ENCODE peak calls at places on chromosome 13, in six cellular contexts. B, H, A, F, C and N are unnamed samples. For H3K9me3, the result is how much of the 10 kb centered on the place peaks cover.

GRCh38 chr13:110458594-110459365 is 102.7 kb downstream of the RAB20 start:
- DNase-seq in F (no peak), H (no peak), A (no peak), B (no peak), C (no peak), N (no peak)

GRCh38 chr13:51874651-51875050 is 12.9 kb downstream of the CCDC70 start:
- DNase-seq in H (no peak), C (no peak), B (no peak), F (no peak), A (no peak), N (no peak)

GRCh38 chr13:36028359-36028758 is 102.8 kb downstream of the DCLK1 start:
- DNase-seq in C (no peak), B (no peak), A (no peak), F (no peak), H (no peak), N (no peak)

GRCh38 chr13:70457474-70457873 is 349.2 kb upstream of the KLHL1 start:
- DNase-seq in A (no peak), C (no peak), B (no peak), F (no peak), H (no peak), N (no peak)

GRCh38 chr13:66461021-66461420 is 769.1 kb downstream of the PCDH9 start:
- DNase-seq in F (peak), C (no peak), B (no peak), A (peak), H (no peak), N (no peak)

GRCh38 chr13:71968025-71968424 is 101.0 kb upstream of the DACH1 start:
- DNase-seq in B (no peak), H (no peak), F (no peak), C (no peak), A (no peak), N (no peak)

GRCh38 chr13:83819611-83820010 is 62.7 kb downstream of the SLITRK1 start:
- DNase-seq in A (no peak), C (no peak), B (no peak), H (no peak), F (peak), N (no peak)

GRCh38 chr13:38176664-38177063 is 173.0 kb upstream of the UFM1 start:
- DNase-seq in A (no peak), C (no peak), H (no peak), B (no peak), F (no peak), N (no peak)

GRCh38 chr13:101661839-101662238 is 209.4 kb downstream of the ITGBL1 start:
- DNase-seq in A (no peak), B (no peak), F (no peak), C (no peak), H (no peak), N (no peak)

GRCh38 chr13:104357174-104357573 is 1291.0 kb upstream of the SLC10A2 start:
- DNase-seq in A (peak), F (no peak), H (no peak), C (no peak), B (no peak), N (no peak)

GRCh38 chr13:48778551-48779088 is 124.9 kb downstream of the CYSLTR2 start:
- DNase-seq in H (no peak), B (no peak), A (no peak), F (no peak), C (no peak), N (no peak)

GRCh38 chr13:29918845-29919244 is 68.4 kb upstream of the UBL3 start:
- DNase-seq in B (no peak), A (peak), F (peak), C (no peak), H (no peak), N (no peak)

GRCh38 chr13:30346159-30346788 is 38.9 kb upstream of the KATNAL1 start:
- DNase-seq in B (no peak), A (no peak), F (no peak), H (peak), C (no peak), N (no peak)

GRCh38 chr13:101681834-101682233 is 229.4 kb downstream of the ITGBL1 start:
- DNase-seq in F (peak), A (no peak), B (no peak), C (no peak), H (no peak), N (no peak)

GRCh38 chr13:63107163-63107935 is 1691.7 kb upstream of the PCDH20 start:
- DNase-seq in F (peak), C (no peak), A (peak), H (no peak), B (no peak), N (no peak)

GRCh38 chr13:113410472-113411201 is 42.7 kb downstream of the ADPRHL1 start:
- DNase-seq in A (no peak), C (peak), F (peak), B (peak), H (no peak), N (no peak)

GRCh38 chr13:100491164-100491847 is 97.3 kb downstream of the GGACT start:
- DNase-seq in B (no peak), H (no peak), A (peak), F (peak), C (no peak), N (no peak)

GRCh38 chr13:79423801-79424642 is 18.0 kb upstream of the RBM26 start:
- DNase-seq in C (no peak), A (peak), F (peak), H (peak), B (no peak), N (no peak)

GRCh38 chr13:57629821-57630235 is 1.7 kb upstream of the PCDH17 start:
- DNase-seq in A (peak), C (peak), B (peak), F (peak), H (peak), N (peak)

GRCh38 chr13:41696163-41697003 is 239.0 kb downstream of the RGCC start:
- DNase-seq in C (no peak), F (peak), B (no peak), H (no peak), A (peak), N (no peak)

GRCh38 chr13:84358601-84359000 is 476.3 kb upstream of the SLITRK1 start:
- DNase-seq in F (no peak), A (no peak), H (no peak), B (no peak), C (no peak), N (no peak)

GRCh38 chr13:93305886-93306285 is 79.3 kb downstream of the GPC6 start:
- DNase-seq in H (no peak), A (no peak), B (no peak), C (no peak), F (peak), N (no peak)

GRCh38 chr13:110250258-110250891 is 56.6 kb downstream of the COL4A1 start:
- DNase-seq in H (no peak), C (peak), F (peak), A (peak), B (peak), N (no peak)

GRCh38 chr13:41065098-41065497 is 3.8 kb downstream of the WBP4 start:
- DNase-seq in H (no peak), F (peak), C (no peak), A (peak), B (no peak), N (no peak)

GRCh38 chr13:50645092-50645491 is 198.4 kb downstream of the DLEU7 start:
- DNase-seq in F (no peak), C (no peak), B (no peak), A (peak), H (no peak), N (no peak)

DNA sequence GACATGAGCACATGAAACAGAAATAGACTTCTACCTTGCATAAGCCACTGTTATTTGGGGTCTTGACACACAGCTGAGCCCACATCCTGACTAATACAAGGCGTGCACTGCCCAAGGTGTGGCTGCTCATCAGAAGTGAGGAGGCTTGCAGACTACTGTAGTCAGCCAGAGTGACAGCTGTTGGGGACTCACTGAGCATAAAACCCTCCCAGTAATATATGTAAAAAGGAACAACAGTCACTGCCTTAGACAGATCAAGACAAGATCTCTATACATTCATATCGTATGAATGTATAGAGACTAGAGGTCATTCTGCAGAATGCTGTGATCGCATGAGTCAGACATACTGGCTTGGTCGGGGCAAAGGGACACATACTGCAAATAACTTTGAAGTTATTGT is 4.1 kb upstream of the C1QTNF9B start:
- DNase-seq in F (peak), B (no peak), H (no peak), C (no peak), A (no peak), N (no peak)
- H3K9me3 ChIP-seq in F (under half), B (under half), H (under half), C (under half), A (under half), N (under half)

GRCh38 chr13:44354322-44354721 is 19.3 kb upstream of the SERP2 start:
- DNase-seq in H (no peak), B (no peak), C (no peak), F (no peak), A (no peak), N (no peak)

GRCh38 chr13:44351505-44351854 is 22.1 kb upstream of the SERP2 start:
- DNase-seq in H (no peak), F (no peak), B (no peak), C (no peak), A (no peak), N (no peak)

GRCh38 chr13:44352671-44353070 is 21.0 kb upstream of the SERP2 start:
- DNase-seq in F (no peak), H (no peak), C (no peak), B (no peak), A (no peak), N (no peak)

GRCh38 chr13:44350775-44351504 is 22.7 kb upstream of the SERP2 start:
- DNase-seq in H (no peak), B (no peak), A (no peak), C (no peak), F (no peak), N (no peak)

GRCh38 chr13:44352202-44352601 is 21.4 kb upstream of the SERP2 start:
- DNase-seq in C (no peak), B (no peak), H (no peak), F (no peak), A (no peak), N (no peak)
- H3K9me3 ChIP-seq in C (under half), B (under half), H (under half), F (under half), A (under half), N (under half)

DNA sequence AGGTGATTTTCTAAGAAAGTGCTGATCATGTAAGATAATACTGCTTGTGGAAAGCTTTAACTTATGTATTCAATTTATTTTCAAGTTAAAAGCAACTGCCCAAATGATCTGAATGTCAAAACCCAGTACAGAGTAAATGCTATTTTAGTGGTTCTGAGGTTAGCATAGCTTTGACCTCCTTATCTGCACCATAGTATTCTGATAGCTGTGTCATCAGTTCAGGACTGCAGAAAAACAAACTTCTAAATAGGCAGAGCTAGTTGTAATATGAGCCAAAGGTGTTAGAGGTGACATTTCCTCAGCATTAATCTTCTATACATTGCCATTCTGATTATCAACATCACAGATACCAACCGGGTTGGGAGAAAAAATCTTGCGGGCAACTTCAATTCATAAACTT is 758.7 kb downstream of the SLITRK5 start:
- DNase-seq in F (no peak), H (no peak), A (no peak), B (no peak), C (no peak), N (no peak)
- H3K9me3 ChIP-seq in F (under half), H (under half), A (under half), B (under half), C (under half), N (under half)

DNA sequence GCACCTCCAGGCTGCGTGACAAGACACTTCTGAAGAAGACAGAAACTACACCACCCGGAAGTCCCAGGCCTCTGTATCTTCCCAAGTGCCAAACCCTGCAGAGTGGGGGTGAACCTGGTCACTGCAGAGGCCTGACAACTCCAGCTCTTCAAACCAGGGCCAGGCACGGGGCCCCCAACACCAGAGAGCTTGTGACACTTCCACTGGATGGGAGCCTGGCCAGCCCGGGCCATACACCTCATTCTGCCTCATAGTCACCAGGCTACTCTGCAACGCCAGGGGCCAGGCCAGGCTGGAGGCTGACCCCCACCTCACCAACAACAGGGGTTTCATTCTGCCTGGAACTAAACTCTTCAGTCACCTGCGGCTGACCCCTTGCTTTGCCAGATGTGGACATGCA is 23.1 kb downstream of the TUBA3C start:
- DNase-seq in F (no peak), B (no peak), C (no peak), H (no peak), A (no peak), N (no peak)
- H3K9me3 ChIP-seq in F (half or more), B (under half), C (under half), H (under half), A (under half), N (under half)

GRCh38 chr13:112143046-112143752 is 76.2 kb downstream of the SOX1 start:
- DNase-seq in B (no peak), A (no peak), F (no peak), C (no peak), H (no peak), N (no peak)
- H3K9me3 ChIP-seq in B (under half), A (under half), F (under half), C (under half), H (under half), N (under half)

GRCh38 chr13:18978447-18978846 is 203.2 kb downstream of the TUBA3C start:
- DNase-seq in B (no peak), H (no peak), A (no peak), F (no peak), C (peak), N (no peak)
- H3K9me3 ChIP-seq in B (under half), H (under half), A (under half), F (under half), C (under half), N (under half)

GRCh38 chr13:19123502-19123901 is 58.1 kb downstream of the TUBA3C start:
- DNase-seq in A (no peak), F (no peak), B (no peak), C (no peak), H (no peak), N (no peak)
- H3K9me3 ChIP-seq in A (under half), F (under half), B (under half), C (under half), H (under half), N (under half)

GRCh38 chr13:60795219-60795618 is 398.2 kb downstream of the TDRD3 start:
- DNase-seq in H (no peak), C (no peak), B (no peak), A (no peak), F (no peak), N (no peak)

GRCh38 chr13:60797112-60797511 is 400.1 kb downstream of the TDRD3 start:
- DNase-seq in A (no peak), F (no peak), H (no peak), B (no peak), C (no peak), N (no peak)

DNA sequence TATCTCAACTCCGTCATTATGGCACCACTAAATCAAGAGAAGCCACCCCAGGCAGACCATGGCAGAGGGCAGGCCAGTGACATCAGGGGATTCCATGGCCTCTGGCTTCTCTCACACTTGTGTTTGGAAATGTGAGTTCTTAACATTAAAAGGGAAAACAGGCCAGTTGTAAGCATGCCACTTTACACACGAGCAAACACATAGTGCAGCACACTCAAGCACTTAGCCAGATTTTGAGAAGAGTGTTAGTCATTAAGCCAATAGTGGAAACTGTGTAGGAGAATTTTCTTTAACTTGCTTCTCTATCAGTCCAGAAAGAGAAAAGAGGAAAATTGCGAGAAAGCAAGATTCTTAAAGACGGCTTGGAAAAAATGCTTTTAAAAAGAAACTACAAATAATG is 401.5 kb downstream of the TDRD3 start:
- DNase-seq in A (no peak), H (no peak), F (no peak), C (no peak), B (no peak), N (no peak)
- H3K9me3 ChIP-seq in A (under half), H (under half), F (under half), C (under half), B (under half), N (under half)

GRCh38 chr13:44822291-44822690 is 167.0 kb downstream of the NUFIP1 start:
- DNase-seq in B (no peak), F (no peak), H (no peak), A (no peak), C (no peak), N (no peak)
- H3K9me3 ChIP-seq in B (under half), F (under half), H (under half), A (under half), C (under half), N (under half)

GRCh38 chr13:39381456-39381855 is 221.5 kb downstream of the LHFPL6 start:
- DNase-seq in F (no peak), H (no peak), A (no peak), C (no peak), B (no peak), N (no peak)
- H3K9me3 ChIP-seq in F (under half), H (under half), A (under half), C (under half), B (under half), N (under half)